ENCODE peak calls at places on chromosomes 7 and 10, in six cellular contexts. X is hippocampal formation; S is activated T-cell treated with anti-CD3 and anti-CD28 coated beads, Interleukin-2, amount 50 U/mL, for 72 hours; R is SW480; U is NCI-H2029; I is nephron progenitor cell. B is an unnamed sample.

GRCh38 chr7:16420649-16421332 is 547 bp downstream of the CRPPA start:
- DNase-seq in U (peak), S (peak), I (peak), R (peak), X (peak), B (peak)

GRCh38 chr7:105688617-105689016 is 107.3 kb upstream of the EFCAB10 start:
- DNase-seq in S (no peak), I (no peak), X (no peak), R (no peak), U (no peak), B (no peak)

GRCh38 chr10:21528452-21529235 is 3.2 kb upstream of the SKIDA1 start:
- DNase-seq in I (no peak), R (no peak), U (no peak), X (peak), S (no peak), B (no peak)

GRCh38 chr10:49074836-49075235 is 40.5 kb downstream of the VSTM4 start:
- DNase-seq in I (no peak), X (no peak), S (no peak), U (no peak), R (no peak), B (no peak)

GRCh38 chr10:84818956-84819355 is 490.6 kb downstream of the CCSER2 start:
- DNase-seq in X (no peak), R (no peak), I (no peak), U (peak), S (no peak), B (no peak)

GRCh38 chr7:55140221-55140980 is 121.6 kb downstream of the EGFR start:
- DNase-seq in I (no peak), U (no peak), S (no peak), R (no peak), X (no peak), B (peak)

GRCh38 chr10:31864834-31865518 is 63.7 kb downstream of the ARHGAP12 start:
- DNase-seq in R (no peak), I (no peak), U (no peak), S (no peak), X (no peak), B (no peak)

GRCh38 chr7:132494474-132494873 is 81.8 kb downstream of the PLXNA4 start:
- DNase-seq in X (no peak), S (no peak), U (no peak), R (no peak), I (no peak), B (no peak)

B was measured in DMS79.